ENCODE peak calls at places on chromosome 4, in six cellular contexts. One of them, this sample, is unnamed.

GRCh38 chr4:139844057-139844456 is 178.4 kb downstream of the MGST2 start:
- DNase-seq in hepatocyte: no peak
- DNase-seq in right atrium auricular region: no peak
- DNase-seq in SJSA1: no peak
- DNase-seq in right lobe of liver: no peak
- DNase-seq in H9: no peak
- DNase-seq in this sample: no peak

GRCh38 chr4:179196511-179196910 is 1754.3 kb upstream of the AGA start:
- DNase-seq in hepatocyte: no peak
- DNase-seq in right atrium auricular region: no peak
- DNase-seq in SJSA1: no peak
- DNase-seq in right lobe of liver: no peak
- DNase-seq in H9: no peak
- DNase-seq in this sample: no peak

GRCh38 chr4:71009796-71010588 is 16.5 kb downstream of the DCK start:
- DNase-seq in hepatocyte: peak; percentile 12
- DNase-seq in right atrium auricular region: no peak
- DNase-seq in SJSA1: peak; percentile 56
- DNase-seq in right lobe of liver: no peak
- DNase-seq in H9: no peak
- DNase-seq in this sample: no peak

GRCh38 chr4:70885174-70885573 is 17.0 kb upstream of the MOB1B start:
- DNase-seq in hepatocyte: no peak
- DNase-seq in right atrium auricular region: no peak
- DNase-seq in SJSA1: no peak
- DNase-seq in right lobe of liver: no peak
- DNase-seq in H9: no peak
- DNase-seq in this sample: no peak

GRCh38 chr4:8911311-8912088 is 39.9 kb upstream of the HMX1 start:
- DNase-seq in hepatocyte: peak; percentile 15
- DNase-seq in right atrium auricular region: peak; percentile 44
- DNase-seq in SJSA1: no peak
- DNase-seq in right lobe of liver: peak; percentile 51
- DNase-seq in H9: peak; percentile 26
- DNase-seq in this sample: no peak

GRCh38 chr4:79897174-79897573 is 175.9 kb downstream of the ANTXR2 start:
- DNase-seq in hepatocyte: no peak
- DNase-seq in right atrium auricular region: no peak
- DNase-seq in SJSA1: no peak
- DNase-seq in right lobe of liver: no peak
- DNase-seq in H9: no peak
- DNase-seq in this sample: no peak

GRCh38 chr4:109266891-109267290 is 35.6 kb downstream of the COL25A1 start:
- DNase-seq in hepatocyte: no peak
- DNase-seq in right atrium auricular region: no peak
- DNase-seq in SJSA1: no peak
- DNase-seq in right lobe of liver: no peak
- DNase-seq in H9: no peak
- DNase-seq in this sample: no peak

GRCh38 chr4:37268311-37268710 is 23.8 kb downstream of the NWD2 start:
- DNase-seq in hepatocyte: peak; percentile 7
- DNase-seq in right atrium auricular region: no peak
- DNase-seq in SJSA1: no peak
- DNase-seq in right lobe of liver: no peak
- DNase-seq in H9: no peak
- DNase-seq in this sample: no peak

GRCh38 chr4:41866799-41867677 is 68.2 kb upstream of the TMEM33 start:
- DNase-seq in hepatocyte: no peak
- DNase-seq in right atrium auricular region: no peak
- DNase-seq in SJSA1: no peak
- DNase-seq in right lobe of liver: no peak
- DNase-seq in H9: peak; percentile 57
- DNase-seq in this sample: no peak

GRCh38 chr4:51923343-51923742 is 80.4 kb downstream of the DCUN1D4 start:
- DNase-seq in hepatocyte: no peak
- DNase-seq in right atrium auricular region: no peak
- DNase-seq in SJSA1: no peak
- DNase-seq in right lobe of liver: no peak
- DNase-seq in H9: no peak
- DNase-seq in this sample: no peak

GRCh38 chr4:127400736-127401346 is 231.9 kb upstream of the INTU start:
- DNase-seq in hepatocyte: peak; percentile 64
- DNase-seq in right atrium auricular region: no peak
- DNase-seq in SJSA1: peak; percentile 20
- DNase-seq in right lobe of liver: no peak
- DNase-seq in H9: peak; percentile 73
- DNase-seq in this sample: peak; percentile 50

GRCh38 chr4:125849869-125850268 is 535.1 kb downstream of the FAT4 start:
- DNase-seq in hepatocyte: no peak
- DNase-seq in right atrium auricular region: no peak
- DNase-seq in SJSA1: peak; percentile 32
- DNase-seq in right lobe of liver: no peak
- DNase-seq in H9: no peak
- DNase-seq in this sample: no peak

DNA sequence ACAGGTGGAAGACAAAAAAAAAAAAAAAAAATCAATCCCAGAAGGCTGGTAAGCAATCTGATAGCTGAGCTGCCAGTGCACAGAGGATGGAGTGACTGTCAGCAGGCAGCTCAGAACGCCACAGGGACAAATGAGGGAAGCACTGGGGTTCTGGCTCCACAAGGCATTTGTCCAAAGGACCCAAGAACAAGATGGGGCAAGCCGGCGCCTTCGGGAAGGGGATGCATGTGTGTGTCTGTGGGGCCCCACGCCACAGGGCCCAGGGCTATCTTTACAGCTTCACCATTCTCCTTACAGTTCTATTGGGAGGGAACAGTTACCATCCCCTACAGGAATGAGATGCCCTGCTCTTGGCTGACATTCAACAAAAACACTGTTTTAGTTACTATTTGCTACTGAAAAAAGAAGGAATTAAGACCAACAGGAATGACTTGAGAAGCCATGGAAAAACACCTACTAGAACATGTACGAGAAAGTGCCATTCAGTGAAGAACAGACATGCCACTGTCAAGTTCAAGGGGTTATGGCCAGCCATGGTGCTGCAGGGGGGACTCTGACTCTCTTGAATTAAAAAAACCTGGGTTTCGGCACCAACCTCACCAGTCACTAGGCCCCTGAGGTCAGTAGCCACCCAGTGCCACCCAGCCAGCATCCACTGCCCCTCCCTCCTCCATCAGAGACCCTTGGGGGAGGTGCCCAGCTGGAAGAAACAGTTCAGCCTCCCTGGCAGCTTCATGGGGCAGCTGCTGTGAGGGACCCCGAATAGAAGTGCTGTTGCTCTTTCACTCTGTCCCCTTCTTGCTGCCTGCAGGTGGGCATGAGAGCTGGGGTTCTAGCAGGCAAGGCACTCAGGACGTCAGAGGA is 18.5 kb downstream of the WDR1 start:
- DNase-seq in hepatocyte: no peak
- DNase-seq in right atrium auricular region: no peak
- DNase-seq in SJSA1: no peak
- DNase-seq in right lobe of liver: no peak
- DNase-seq in H9: no peak
- DNase-seq in this sample: no peak
- H3K27ac ChIP-seq in hepatocyte: no peak overlapping the region
- H3K27ac ChIP-seq in right atrium auricular region: peak overlapping the region; percentile 96
- H3K27ac ChIP-seq in SJSA1: no peak overlapping the region
- H3K27ac ChIP-seq in right lobe of liver: no peak overlapping the region
- H3K27ac ChIP-seq in H9: no peak overlapping the region
- H3K27ac ChIP-seq in this sample: no peak overlapping the region

DNA sequence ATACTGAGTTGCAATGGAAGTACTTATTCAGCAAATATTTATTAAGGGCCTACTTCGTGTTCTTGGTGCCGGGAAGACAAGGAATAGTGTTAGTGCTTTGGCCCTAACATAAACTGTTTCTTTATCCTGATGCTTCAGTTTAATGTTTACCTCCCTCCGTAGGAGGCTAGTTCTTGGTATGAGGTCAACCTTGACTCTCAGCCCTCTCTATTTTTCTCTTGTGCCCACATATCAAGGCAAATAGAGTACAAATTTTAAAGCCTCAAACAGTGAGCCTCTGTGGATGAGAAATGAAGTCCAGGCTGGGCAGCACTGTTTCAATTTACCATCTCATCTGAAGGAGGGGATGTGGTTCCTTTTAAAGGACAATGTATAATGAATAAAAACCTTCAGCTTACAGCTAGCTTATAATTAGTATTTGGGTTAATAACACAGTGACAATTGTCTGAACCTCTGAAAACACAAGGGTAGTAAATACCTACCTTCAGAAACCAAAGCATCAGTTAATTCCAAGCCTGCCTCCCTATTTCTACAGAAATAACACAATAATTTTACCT is 68.5 kb downstream of the SH3RF1 start:
- DNase-seq in hepatocyte: no peak
- DNase-seq in right atrium auricular region: no peak
- DNase-seq in SJSA1: no peak
- DNase-seq in right lobe of liver: no peak
- DNase-seq in H9: no peak
- DNase-seq in this sample: no peak
- H3K27ac ChIP-seq in hepatocyte: peak overlapping the region; percentile 57
- H3K27ac ChIP-seq in right atrium auricular region: peak overlapping the region; percentile 58
- H3K27ac ChIP-seq in SJSA1: no peak overlapping the region
- H3K27ac ChIP-seq in right lobe of liver: peak overlapping the region; percentile 19
- H3K27ac ChIP-seq in H9: no peak overlapping the region
- H3K27ac ChIP-seq in this sample: peak overlapping the region; percentile 61

GRCh38 chr4:7906171-7906581 is 33.5 kb downstream of the AFAP1 start:
- DNase-seq in hepatocyte: no peak
- DNase-seq in right atrium auricular region: no peak
- DNase-seq in SJSA1: no peak
- DNase-seq in right lobe of liver: no peak
- DNase-seq in H9: no peak
- DNase-seq in this sample: no peak
- H3K27ac ChIP-seq in hepatocyte: peak overlapping the region; percentile 20
- H3K27ac ChIP-seq in right atrium auricular region: peak overlapping the region; percentile 56
- H3K27ac ChIP-seq in SJSA1: no peak overlapping the region
- H3K27ac ChIP-seq in right lobe of liver: no peak overlapping the region
- H3K27ac ChIP-seq in H9: no peak overlapping the region
- H3K27ac ChIP-seq in this sample: no peak overlapping the region

DNA sequence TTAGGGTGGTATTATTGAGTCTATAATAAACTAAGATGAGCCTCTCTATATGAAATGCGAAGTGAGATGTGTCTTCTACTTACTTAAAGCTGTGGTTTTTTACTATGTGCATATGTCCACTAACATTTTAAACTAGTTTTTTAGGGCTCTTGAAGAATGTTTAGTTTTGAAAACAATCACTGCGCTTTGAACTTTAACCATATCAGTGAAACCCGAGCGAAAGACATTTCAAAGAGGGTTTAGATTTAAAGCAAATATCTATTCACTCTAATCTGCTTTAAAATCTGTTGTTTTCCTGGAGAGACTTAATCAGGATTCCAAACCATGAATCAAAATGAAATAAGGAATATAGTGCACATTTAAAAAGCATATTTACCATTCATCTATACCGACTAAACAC is 24.8 kb upstream of the SLC7A11 start:
- DNase-seq in hepatocyte: no peak
- DNase-seq in right atrium auricular region: no peak
- DNase-seq in SJSA1: no peak
- DNase-seq in right lobe of liver: no peak
- DNase-seq in H9: no peak
- DNase-seq in this sample: no peak
- H3K27ac ChIP-seq in hepatocyte: no peak overlapping the region
- H3K27ac ChIP-seq in right atrium auricular region: no peak overlapping the region
- H3K27ac ChIP-seq in SJSA1: no peak overlapping the region
- H3K27ac ChIP-seq in right lobe of liver: no peak overlapping the region
- H3K27ac ChIP-seq in H9: no peak overlapping the region
- H3K27ac ChIP-seq in this sample: no peak overlapping the region

GRCh38 chr4:149914101-149914500 is 98.5 kb upstream of the IQCM start:
- DNase-seq in hepatocyte: no peak
- DNase-seq in right atrium auricular region: no peak
- DNase-seq in SJSA1: no peak
- DNase-seq in right lobe of liver: no peak
- DNase-seq in H9: no peak
- DNase-seq in this sample: no peak
- H3K27ac ChIP-seq in hepatocyte: no peak overlapping the region
- H3K27ac ChIP-seq in right atrium auricular region: no peak overlapping the region
- H3K27ac ChIP-seq in SJSA1: no peak overlapping the region
- H3K27ac ChIP-seq in right lobe of liver: no peak overlapping the region
- H3K27ac ChIP-seq in H9: no peak overlapping the region
- H3K27ac ChIP-seq in this sample: no peak overlapping the region

GRCh38 chr4:3391422-3391821 is 50.3 kb upstream of the HGFAC start:
- DNase-seq in hepatocyte: no peak
- DNase-seq in right atrium auricular region: no peak
- DNase-seq in SJSA1: peak; percentile 64
- DNase-seq in right lobe of liver: no peak
- DNase-seq in H9: peak; percentile 15
- DNase-seq in this sample: no peak

GRCh38 chr4:3392319-3392718 is 49.4 kb upstream of the HGFAC start:
- DNase-seq in hepatocyte: no peak
- DNase-seq in right atrium auricular region: no peak
- DNase-seq in SJSA1: peak; percentile 30
- DNase-seq in right lobe of liver: no peak
- DNase-seq in H9: peak; percentile 2
- DNase-seq in this sample: no peak

GRCh38 chr4:3388461-3389185 is 53.1 kb upstream of the HGFAC start:
- DNase-seq in hepatocyte: no peak
- DNase-seq in right atrium auricular region: no peak
- DNase-seq in SJSA1: peak; percentile 68
- DNase-seq in right lobe of liver: no peak
- DNase-seq in H9: no peak
- DNase-seq in this sample: peak; percentile 42

GRCh38 chr4:3389186-3389878 is 52.4 kb upstream of the HGFAC start:
- DNase-seq in hepatocyte: no peak
- DNase-seq in right atrium auricular region: no peak
- DNase-seq in SJSA1: no peak
- DNase-seq in right lobe of liver: no peak
- DNase-seq in H9: no peak
- DNase-seq in this sample: no peak

GRCh38 chr4:3389879-3390840 is 51.6 kb upstream of the HGFAC start:
- DNase-seq in hepatocyte: no peak
- DNase-seq in right atrium auricular region: no peak
- DNase-seq in SJSA1: no peak
- DNase-seq in right lobe of liver: peak; percentile 42
- DNase-seq in H9: no peak
- DNase-seq in this sample: no peak
- H3K27ac ChIP-seq in hepatocyte: no peak overlapping the region
- H3K27ac ChIP-seq in right atrium auricular region: no peak overlapping the region
- H3K27ac ChIP-seq in SJSA1: peak overlapping the region; percentile 87
- H3K27ac ChIP-seq in right lobe of liver: no peak overlapping the region
- H3K27ac ChIP-seq in H9: no peak overlapping the region
- H3K27ac ChIP-seq in this sample: peak overlapping the region; percentile 75

DNA sequence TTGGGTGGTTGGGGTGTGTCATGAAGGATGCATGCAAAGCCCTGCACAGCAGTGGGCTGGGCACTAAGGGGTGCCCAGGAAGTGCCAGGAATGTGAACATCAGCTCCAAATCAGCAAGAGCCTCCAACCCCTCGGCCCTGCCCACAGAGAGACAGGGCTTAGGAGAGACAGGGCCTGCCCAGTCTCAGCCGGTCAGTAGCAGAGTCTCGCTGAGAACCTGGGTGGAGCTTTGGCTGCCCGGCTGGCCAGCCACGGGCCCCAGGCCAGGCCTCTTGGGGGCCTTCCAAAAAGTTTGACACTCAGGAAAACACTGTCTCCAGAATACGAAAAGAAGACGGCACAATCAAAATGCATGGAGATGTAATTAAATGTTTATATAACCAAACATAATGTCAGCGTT is 4.3 kb upstream of the MXD4 start:
- DNase-seq in hepatocyte: no peak
- DNase-seq in right atrium auricular region: peak; percentile 76
- DNase-seq in SJSA1: no peak
- DNase-seq in right lobe of liver: peak; percentile 77
- DNase-seq in H9: no peak
- DNase-seq in this sample: peak; percentile 61
- H3K27ac ChIP-seq in hepatocyte: no peak overlapping the region
- H3K27ac ChIP-seq in right atrium auricular region: peak overlapping the region; percentile 44
- H3K27ac ChIP-seq in SJSA1: no peak overlapping the region
- H3K27ac ChIP-seq in right lobe of liver: no peak overlapping the region
- H3K27ac ChIP-seq in H9: no peak overlapping the region
- H3K27ac ChIP-seq in this sample: no peak overlapping the region